ENCODE peak calls at places on chromosomes 6 and 20, in five cellular contexts. K is GM12878, Z is HepG2, P is K562, C is SK-N-SH. O is an unnamed sample.

GRCh38 chr20:39986231-39986904 is 702.7 kb downstream of the MAFB start:
- DNase-seq in K (no peak), Z (no peak), P (no peak), C (peak; percentile 29), O (no peak)

GRCh38 chr20:54260116-54260515 is 52.2 kb downstream of the PFDN4 start:
- DNase-seq in K (no peak), Z (no peak), P (no peak), C (no peak), O (no peak)

GRCh38 chr6:127518710-127519468 is at the start of gene MTCL3:
- DNase-seq in K (no peak), Z (no peak), P (no peak), C (peak; percentile 76), O (no peak)

GRCh38 chr20:2305946-2306345 is 10.1 kb downstream of the TGM3 start:
- DNase-seq in K (no peak), Z (peak; percentile 44), P (no peak), C (no peak), O (no peak)

GRCh38 chr20:48283470-48284110 is 498.3 kb upstream of the SULF2 start:
- DNase-seq in K (no peak), Z (peak; percentile 82), P (no peak), C (no peak), O (no peak)

GRCh38 chr20:45373353-45374100 is 4.6 kb downstream of the TP53TG5 start:
- DNase-seq in K (no peak), Z (peak; percentile 83), P (peak; percentile 95), C (peak; percentile 83), O (peak; percentile 83)

GRCh38 chr6:148814869-148815268 is 68.0 kb downstream of the UST start:
- DNase-seq in K (no peak), Z (no peak), P (no peak), C (no peak), O (no peak)

GRCh38 chr6:169689247-169689646 is 12.6 kb downstream of the WDR27 start:
- DNase-seq in K (no peak), Z (no peak), P (no peak), C (no peak), O (no peak)

GRCh38 chr6:36684447-36684812 is 5.9 kb downstream of the CDKN1A start:
- DNase-seq in K (no peak), Z (no peak), P (no peak), C (no peak), O (no peak)
- TF ChIP-seq FOXM1 in K (no peak), Z (no peak), P (no peak), C (no peak), O (no peak)

GRCh38 chr20:24773751-24774201 is 175.3 kb upstream of the CST7 start:
- DNase-seq in K (peak; percentile 15), Z (no peak), P (no peak), C (no peak), O (no peak)
- TF ChIP-seq FOXM1 in K (no peak), Z (no peak), P (no peak), C (no peak), O (no peak)

GRCh38 chr20:3933126-3933684 is 44.0 kb downstream of the PANK2 start:
- DNase-seq in K (no peak), Z (no peak), P (no peak), C (no peak), O (no peak)

GRCh38 chr20:3935295-3935955 is 46.2 kb downstream of the PANK2 start:
- DNase-seq in K (no peak), Z (no peak), P (no peak), C (no peak), O (no peak)

GRCh38 chr20:3935956-3936340 is 46.8 kb downstream of the PANK2 start:
- DNase-seq in K (no peak), Z (no peak), P (no peak), C (no peak), O (no peak)

GRCh38 chr20:3932277-3933073 is 43.3 kb downstream of the PANK2 start:
- DNase-seq in K (no peak), Z (no peak), P (no peak), C (no peak), O (no peak)

DNA sequence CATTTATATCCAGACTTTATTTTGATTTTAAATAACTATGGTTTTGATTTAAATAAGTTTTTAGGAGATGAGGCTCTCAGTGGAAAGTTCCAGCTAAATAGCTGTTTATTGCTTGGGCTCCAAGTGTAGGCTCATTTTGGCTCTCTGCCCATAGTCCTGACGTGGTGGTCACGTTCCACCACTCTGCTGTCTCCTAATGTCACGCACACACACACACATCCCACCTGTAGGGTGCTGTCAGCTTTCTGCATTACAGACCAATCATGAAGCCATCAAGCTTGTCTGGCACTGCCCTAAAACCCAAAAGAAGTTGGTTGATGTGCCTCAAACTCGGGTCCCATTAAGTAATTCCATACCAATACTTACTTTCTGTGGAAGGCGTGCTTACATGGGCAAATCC is 45.4 kb downstream of the PANK2 start:
- DNase-seq in K (no peak), Z (no peak), P (no peak), C (no peak), O (no peak)
- TF ChIP-seq FOXM1 in K (no peak), Z (no peak), P (no peak), C (no peak), O (no peak)

GRCh38 chr6:136115941-136116340 is 134.2 kb downstream of the MTFR2 start:
- DNase-seq in K (no peak), Z (no peak), P (no peak), C (no peak), O (no peak)

GRCh38 chr6:136114661-136115060 is 135.4 kb downstream of the MTFR2 start:
- DNase-seq in K (no peak), Z (no peak), P (no peak), C (no peak), O (no peak)

GRCh38 chr6:136111831-136112230 is 138.3 kb downstream of the MTFR2 start:
- DNase-seq in K (no peak), Z (no peak), P (no peak), C (no peak), O (no peak)

GRCh38 chr6:136112262-136112661 is 137.8 kb downstream of the MTFR2 start:
- DNase-seq in K (no peak), Z (no peak), P (no peak), C (no peak), O (no peak)

GRCh38 chr6:136113736-136114173 is 136.4 kb downstream of the MTFR2 start:
- DNase-seq in K (no peak), Z (no peak), P (no peak), C (peak; percentile 66), O (peak; percentile 59)
- TF ChIP-seq FOXM1 in K (no peak), Z (no peak), P (no peak), C (no peak), O (no peak)

GRCh38 chr6:38687043-38687353 is 15.9 kb downstream of the GLO1 start:
- DNase-seq in K (no peak), Z (peak; percentile 47), P (no peak), C (no peak), O (no peak)

GRCh38 chr6:38684904-38685303 is 18.0 kb downstream of the GLO1 start:
- DNase-seq in K (no peak), Z (no peak), P (no peak), C (no peak), O (no peak)

GRCh38 chr6:38687549-38687948 is 15.4 kb downstream of the GLO1 start:
- DNase-seq in K (no peak), Z (no peak), P (no peak), C (no peak), O (no peak)

GRCh38 chr6:38686270-38687042 is 16.5 kb downstream of the GLO1 start:
- DNase-seq in K (no peak), Z (no peak), P (no peak), C (no peak), O (no peak)

DNA sequence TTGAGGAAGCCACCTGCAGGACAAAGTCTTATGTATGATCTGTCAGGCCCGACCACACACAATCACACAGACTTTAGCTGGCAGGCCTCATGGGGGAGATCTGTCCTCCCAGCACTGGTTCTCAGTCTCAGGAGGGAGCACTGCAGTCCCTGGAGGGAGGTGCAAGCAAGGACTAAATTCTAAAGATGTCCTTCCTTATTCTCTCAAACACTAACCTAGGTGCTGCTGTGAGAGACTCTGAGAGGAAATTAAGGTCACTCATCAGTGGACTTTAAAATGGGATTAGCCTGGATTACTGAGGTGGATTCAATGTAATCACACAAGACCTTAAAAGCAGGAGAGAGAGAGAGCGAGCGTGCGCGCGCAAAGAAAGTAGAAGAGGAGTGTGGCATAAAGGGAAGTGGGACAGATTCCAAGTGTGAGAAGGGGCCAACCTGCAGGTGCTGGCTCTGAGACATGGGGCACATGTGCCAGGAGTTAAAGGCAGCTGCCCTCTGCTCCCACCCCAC is 14.3 kb downstream of the GLO1 start:
- DNase-seq in K (peak; percentile 59), Z (peak; percentile 24), P (no peak), C (no peak), O (no peak)
- TF ChIP-seq FOXM1 in K (no peak), Z (no peak), P (no peak), C (no peak), O (no peak)

GRCh38 chr20:50434321-50434652 is 75.9 kb upstream of the PTPN1 start:
- DNase-seq in K (no peak), Z (no peak), P (no peak), C (no peak), O (no peak)

GRCh38 chr20:50433001-50433400 is 77.2 kb upstream of the PTPN1 start:
- DNase-seq in K (no peak), Z (no peak), P (no peak), C (no peak), O (no peak)

GRCh38 chr20:50435397-50436051 is 74.7 kb upstream of the PTPN1 start:
- DNase-seq in K (no peak), Z (no peak), P (no peak), C (no peak), O (no peak)

GRCh38 chr20:50436052-50436656 is 74.0 kb upstream of the PTPN1 start:
- DNase-seq in K (no peak), Z (no peak), P (no peak), C (no peak), O (no peak)

DNA sequence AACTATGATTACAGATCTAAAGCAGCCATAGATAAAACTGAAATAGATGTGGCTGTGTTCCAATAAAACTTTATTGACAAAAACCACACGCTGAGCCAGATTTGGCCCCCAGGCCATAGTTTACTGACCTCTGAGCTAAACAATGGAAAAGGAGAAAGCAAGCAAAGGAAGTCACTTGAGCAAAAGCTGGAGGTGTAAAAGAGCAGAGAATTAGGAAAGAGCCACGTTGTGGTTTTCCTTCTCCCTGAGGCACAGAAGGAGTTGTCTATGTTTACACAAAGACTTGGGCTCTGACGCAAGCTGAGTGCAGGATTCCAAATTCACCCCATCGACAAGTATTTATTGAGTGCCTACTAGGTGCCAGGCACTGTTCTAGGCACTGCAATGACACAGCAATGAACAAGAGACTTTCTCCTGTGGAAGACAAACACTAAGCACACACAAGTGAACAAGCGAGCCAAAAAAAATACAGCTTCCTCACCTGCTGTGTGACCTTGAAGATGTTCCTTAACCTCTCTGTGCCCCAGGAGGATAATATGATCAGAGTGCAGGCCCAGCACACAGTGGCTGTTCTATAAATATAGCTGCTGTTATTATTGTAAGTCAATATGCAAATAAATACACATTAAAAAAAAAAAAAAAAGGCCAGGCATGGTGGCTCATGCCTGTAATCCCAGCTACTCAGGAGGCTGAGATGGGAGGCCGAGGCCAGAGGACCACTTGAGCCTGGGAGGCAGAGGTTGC is 75.4 kb upstream of the PTPN1 start:
- DNase-seq in K (no peak), Z (peak; percentile 68), P (no peak), C (no peak), O (no peak)
- TF ChIP-seq FOXM1 in K (no peak), Z (no peak), P (no peak), C (no peak), O (no peak)

GRCh38 chr20:34514897-34515483 is 1.2 kb upstream of the DYNLRB1 start:
- DNase-seq in K (no peak), Z (no peak), P (no peak), C (no peak), O (no peak)
- TF ChIP-seq FOXM1 in K (no peak), Z (no peak), P (no peak), C (no peak), O (no peak)

GRCh38 chr6:96700931-96701330 is 136.3 kb downstream of the GPR63 start:
- DNase-seq in K (no peak), Z (no peak), P (no peak), C (no peak), O (no peak)
- TF ChIP-seq FOXM1 in K (no peak), Z (no peak), P (no peak), C (no peak), O (no peak)

O was measured in HEK293T.